ENCODE peak calls at places on chromosomes 1 and 21, in six cellular contexts. X, P, M, L, Z and Q are unnamed samples.

GRCh38 chr21:43734131-43734634 is 15.3 kb downstream of the PDXK start:
- DNase-seq in L (no peak), Z (peak), M (no peak), P (peak), X (no peak), Q (no peak)

GRCh38 chr1:11502516-11502915 is 23.6 kb downstream of the DISP3 start:
- DNase-seq in X (no peak), M (no peak), Z (no peak), L (no peak), P (no peak), Q (no peak)

GRCh38 chr21:43719748-43720538 is 1.0 kb downstream of the PDXK start:
- DNase-seq in P (peak), L (no peak), X (no peak), M (peak), Z (peak), Q (peak)

GRCh38 chr1:213366141-213366831 is 315.2 kb downstream of the RPS6KC1 start:
- DNase-seq in Z (no peak), L (no peak), M (no peak), P (no peak), X (no peak), Q (no peak)

GRCh38 chr1:209629621-209630382 is 22.4 kb downstream of the LAMB3 start:
- DNase-seq in L (no peak), M (no peak), X (no peak), Z (no peak), P (no peak), Q (no peak)

GRCh38 chr1:116228501-116228900 is 117.3 kb downstream of the MAB21L3 start:
- DNase-seq in Z (no peak), X (no peak), P (no peak), M (no peak), L (no peak), Q (no peak)

GRCh38 chr1:162357681-162358266 is 18.9 kb downstream of the SPATA46 start:
- DNase-seq in M (peak), L (no peak), X (peak), Z (no peak), P (no peak), Q (peak)

GRCh38 chr1:143604887-143605286 is 366.9 kb downstream of the FAM72C start:
- DNase-seq in M (no peak), P (no peak), X (no peak), L (no peak), Z (no peak), Q (no peak)

GRCh38 chr1:175742790-175743459 is 470 bp downstream of the TNR start:
- DNase-seq in M (peak), L (no peak), Z (peak), X (peak), P (no peak), Q (peak)

GRCh38 chr1:54861070-54861761 is 25.8 kb downstream of the DHCR24 start:
- DNase-seq in P (no peak), X (no peak), Z (no peak), L (no peak), M (no peak), Q (no peak)

DNA sequence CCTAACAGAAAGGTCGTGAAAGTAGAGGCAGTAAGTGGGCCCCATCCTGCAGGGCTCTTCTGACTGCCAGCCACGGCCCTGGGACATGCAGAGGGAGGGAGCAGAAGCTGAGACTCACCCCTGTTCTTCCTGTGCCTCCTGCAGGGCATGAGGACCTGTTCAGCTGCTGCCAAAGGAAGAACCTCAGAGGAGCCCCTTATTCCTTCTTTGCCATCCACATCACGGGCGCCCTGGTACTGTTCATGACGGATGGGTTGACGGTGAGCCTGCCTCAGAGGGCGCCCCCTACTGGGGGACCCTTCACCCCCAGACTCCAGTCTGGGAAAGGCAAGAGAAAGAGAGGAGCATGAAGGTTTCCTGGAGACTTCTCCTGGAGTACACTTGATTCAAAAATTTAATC is 47.1 kb downstream of the ELK4 start:
- DNase-seq in L (peak), Z (no peak), X (no peak), P (no peak), M (no peak), Q (no peak)
- TF ChIP-seq CTCF in L (no peak), Z (no peak), X (peak), P (no peak), M (peak), Q (peak)

GRCh38 chr21:46110499-46111192 is 12.7 kb downstream of the COL6A2 start:
- DNase-seq in X (peak), M (no peak), L (peak), Z (no peak), P (peak), Q (no peak)
- TF ChIP-seq CTCF in X (no peak), M (no peak), L (no peak), Z (no peak), P (no peak), Q (no peak)

DNA sequence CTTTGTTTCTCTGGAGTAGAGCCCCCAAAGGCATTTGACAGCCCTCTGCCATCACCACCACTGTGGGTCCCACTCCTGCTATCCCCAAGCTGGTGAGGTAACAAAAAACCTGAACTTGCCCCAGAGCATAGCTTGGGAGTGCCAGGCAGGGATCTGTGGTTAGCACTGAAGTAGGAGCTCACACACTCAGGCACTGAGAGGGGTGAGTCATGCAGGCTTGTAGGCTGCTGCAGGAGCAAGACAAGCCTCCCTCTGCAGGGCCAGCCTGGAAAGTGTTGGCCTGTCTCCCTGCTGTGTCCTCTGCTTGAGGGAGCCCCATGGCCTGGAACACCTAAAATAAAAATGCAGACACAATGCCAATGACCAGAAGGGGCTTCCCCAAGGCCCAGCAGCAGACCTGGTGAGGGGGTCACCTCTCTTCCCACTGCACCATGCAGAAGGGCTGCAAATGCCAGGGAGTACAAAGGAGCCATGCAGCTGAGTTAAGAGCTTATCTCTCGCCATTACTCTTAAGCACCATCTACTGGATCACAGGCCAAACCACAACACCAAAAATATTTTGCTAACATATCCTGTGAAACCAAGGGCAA is 108.9 kb upstream of the POGK start:
- DNase-seq in L (no peak), Z (no peak), X (no peak), M (peak), P (no peak), Q (no peak)
- TF ChIP-seq CTCF in L (no peak), Z (no peak), X (no peak), M (peak), P (no peak), Q (peak)

DNA sequence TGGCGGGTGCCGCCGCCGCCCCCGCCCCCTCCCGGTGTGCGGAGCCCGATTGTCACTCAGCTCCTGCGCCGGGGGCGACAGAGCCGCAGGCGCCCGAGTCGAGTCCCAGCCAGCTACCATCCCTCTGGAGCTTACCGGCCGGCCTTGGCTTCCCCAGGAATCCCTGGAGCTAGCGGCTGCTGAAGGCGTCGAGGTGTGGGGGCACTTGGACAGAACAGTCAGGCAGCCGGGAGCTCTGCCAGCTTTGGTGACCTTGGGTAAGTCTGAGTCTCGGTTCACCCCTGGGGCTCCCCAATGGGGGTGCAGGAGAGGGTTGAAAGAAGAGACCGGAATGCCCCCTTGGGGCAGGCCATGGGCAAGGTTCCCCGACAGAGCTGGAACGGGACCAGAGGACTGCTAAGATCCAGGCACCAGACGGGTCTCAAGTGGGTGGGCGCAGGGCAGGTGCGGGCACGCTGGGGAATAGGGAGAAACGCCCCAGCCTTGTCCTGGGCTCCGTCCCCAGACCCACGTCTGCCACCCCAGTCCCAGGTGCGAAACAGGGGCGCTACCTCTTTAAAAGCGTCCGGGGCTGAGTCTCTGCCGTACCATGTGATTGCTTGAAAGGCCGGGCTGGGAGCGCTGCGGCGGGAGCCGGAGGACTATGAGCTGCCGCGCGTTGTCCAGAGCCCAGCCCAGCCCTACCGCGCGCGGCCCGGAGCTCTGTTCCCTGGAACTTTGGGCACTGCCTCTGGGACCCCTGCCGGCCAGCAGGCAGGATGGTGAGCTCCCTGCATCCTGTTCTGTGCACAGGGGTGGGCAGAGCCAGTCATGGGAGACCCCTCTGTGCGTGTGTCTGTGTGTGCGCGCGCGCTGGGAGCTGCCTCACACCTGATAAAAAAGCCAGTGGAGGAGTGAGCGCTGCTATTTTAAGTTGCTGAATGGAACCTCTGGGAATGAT is at the start of gene ADORA1:
- DNase-seq in M (peak), X (peak), P (peak), Z (peak), L (peak), Q (peak)
- TF ChIP-seq CTCF in M (no peak), X (no peak), P (no peak), Z (no peak), L (no peak), Q (peak)

GRCh38 chr1:241408170-241408569 is 51.2 kb upstream of the RGS7 start:
- DNase-seq in X (no peak), L (no peak), Z (no peak), P (no peak), M (no peak), Q (peak)
- TF ChIP-seq CTCF in X (no peak), L (no peak), Z (no peak), P (no peak), M (no peak), Q (peak)

DNA sequence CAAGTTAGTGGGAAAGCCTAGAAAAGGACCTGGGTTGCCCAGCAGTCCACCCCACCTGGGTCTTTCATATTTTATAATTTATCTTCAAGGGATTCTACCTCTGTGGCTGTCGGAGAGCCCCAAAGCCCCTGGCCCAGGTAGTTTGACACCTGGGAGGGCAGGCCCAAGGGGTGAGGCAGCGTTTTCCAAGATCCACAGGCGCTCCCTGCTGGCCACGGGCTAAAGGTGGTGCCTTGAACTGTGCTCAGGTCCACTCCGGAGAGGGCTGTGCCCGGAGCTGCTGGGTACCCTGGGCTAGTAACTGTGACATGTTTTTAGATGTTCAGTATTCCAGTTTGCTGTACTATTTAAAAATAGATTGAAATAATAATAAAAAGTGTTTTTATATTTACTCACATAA is 37.2 kb upstream of the CRNN start:
- DNase-seq in Z (no peak), X (peak), P (no peak), M (no peak), L (no peak), Q (no peak)
- TF ChIP-seq CTCF in Z (no peak), X (peak), P (no peak), M (no peak), L (no peak), Q (no peak)

GRCh38 chr1:37479255-37480124 is 5.1 kb downstream of the ZC3H12A start:
- DNase-seq in L (peak), P (peak), M (peak), X (no peak), Z (peak), Q (no peak)
- TF ChIP-seq CTCF in L (no peak), P (no peak), M (no peak), X (no peak), Z (no peak), Q (no peak)

DNA sequence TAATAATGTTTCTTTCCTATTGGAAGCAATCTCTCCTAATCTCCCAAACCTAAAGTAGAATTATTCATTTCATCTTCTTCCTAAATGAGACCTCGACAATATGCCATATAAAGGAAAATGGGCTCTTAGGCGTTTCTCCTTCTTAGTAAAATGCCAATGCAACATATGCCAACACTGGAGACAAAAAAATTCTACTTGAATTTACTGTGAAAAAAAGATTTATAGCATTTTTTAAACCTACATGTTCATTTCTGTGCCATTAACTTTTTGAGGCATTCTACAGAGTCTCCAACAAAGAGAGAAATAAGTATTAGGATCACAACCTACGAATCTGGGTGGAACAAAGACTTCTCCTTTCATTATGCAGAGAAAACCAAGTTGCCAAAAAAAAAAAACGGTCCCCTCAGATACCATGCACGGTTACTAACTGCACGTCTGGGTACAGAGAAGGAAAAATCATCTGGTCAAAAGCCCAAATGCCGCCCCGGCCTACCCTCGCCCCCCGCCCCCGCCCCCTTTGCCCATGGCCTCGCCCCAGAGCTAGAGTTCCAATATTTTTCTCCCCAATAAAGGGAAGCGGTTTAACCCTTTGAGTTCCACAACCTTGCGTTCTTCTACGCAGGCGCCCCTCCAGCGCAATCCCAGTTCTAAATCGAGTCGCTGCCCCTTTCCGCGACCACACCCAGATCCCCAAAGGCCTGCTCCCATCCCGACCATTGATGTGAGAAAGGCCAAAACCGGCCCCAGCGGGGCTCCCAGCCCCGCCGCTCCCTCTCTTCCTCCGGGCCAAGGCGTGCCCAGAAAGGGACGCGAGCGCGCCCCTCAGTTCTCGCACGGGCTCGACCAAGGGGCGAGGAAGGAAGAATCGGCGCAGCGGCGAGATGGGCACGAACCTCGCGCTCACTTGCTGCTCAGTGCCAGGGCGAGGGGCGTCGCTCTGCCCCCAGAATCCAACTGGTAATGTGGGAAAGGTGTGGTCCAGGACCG is 982 bp downstream of the WDR47 start:
- DNase-seq in P (no peak), X (peak), Z (peak), M (no peak), L (no peak), Q (peak)
- TF ChIP-seq CTCF in P (no peak), X (no peak), Z (no peak), M (no peak), L (no peak), Q (no peak)

GRCh38 chr1:115184260-115184950 is 95.1 kb upstream of the TSPAN2 start:
- DNase-seq in P (no peak), M (no peak), L (no peak), Z (no peak), X (no peak), Q (no peak)
- TF ChIP-seq CTCF in P (no peak), M (no peak), L (no peak), Z (no peak), X (no peak), Q (no peak)